ENCODE peak calls at places on chromosomes 16 and 17, in six cellular contexts. E is keratinocyte, K is esophagus squamous epithelium, G is tibial nerve, F is GM12865, V is A549. N is an unnamed sample.

GRCh38 chr16:83980794-83981193 is 12.8 kb downstream of the NECAB2 start:
- DNase-seq in E (no peak), K (no peak), G (no peak), F (no peak), V (no peak), N (no peak)

GRCh38 chr16:10213748-10214147 is 31.5 kb upstream of the GRIN2A start:
- DNase-seq in E (no peak), K (no peak), G (no peak), F (no peak), V (no peak), N (no peak)

GRCh38 chr16:12327971-12328726 is 351.6 kb downstream of the SNX29 start:
- DNase-seq in E (no peak), K (no peak), G (peak), F (no peak), V (no peak), N (no peak)

GRCh38 chr17:66677201-66677981 is 157.5 kb upstream of the CACNG5 start:
- DNase-seq in E (peak), K (no peak), G (no peak), F (no peak), V (no peak), N (peak)

GRCh38 chr17:41437769-41438168 is 3.0 kb downstream of the KRT38 start:
- DNase-seq in E (no peak), K (no peak), G (no peak), F (no peak), V (no peak), N (no peak)

GRCh38 chr16:87580855-87581261 is 21.4 kb upstream of the JPH3 start:
- DNase-seq in E (no peak), K (no peak), G (no peak), F (no peak), V (peak), N (peak)

GRCh38 chr17:30104575-30105339 is 11.9 kb upstream of the NSRP1 start:
- DNase-seq in E (no peak), K (no peak), G (peak), F (peak), V (peak), N (peak)

GRCh38 chr16:68144008-68144407 is 58.8 kb downstream of the NFATC3 start:
- DNase-seq in E (no peak), K (no peak), G (no peak), F (no peak), V (no peak), N (no peak)

GRCh38 chr16:80058236-80058635 is 457.7 kb upstream of the MAF start:
- DNase-seq in E (no peak), K (no peak), G (peak), F (no peak), V (no peak), N (no peak)

GRCh38 chr16:24070851-24071250 is 185.3 kb upstream of the CACNG3 start:
- DNase-seq in E (no peak), K (no peak), G (no peak), F (peak), V (peak), N (peak)

GRCh38 chr16:57092786-57093301 is 461 bp downstream of the CPNE2 start:
- DNase-seq in E (no peak), K (no peak), G (no peak), F (peak), V (no peak), N (no peak)

GRCh38 chr16:57093845-57094564 is 1.6 kb downstream of the CPNE2 start:
- DNase-seq in E (no peak), K (no peak), G (no peak), F (no peak), V (no peak), N (no peak)

GRCh38 chr16:57091990-57092785 is at the start of gene CPNE2:
- DNase-seq in E (no peak), K (no peak), G (no peak), F (peak), V (peak), N (peak)

GRCh38 chr16:57089406-57089805 is 3.0 kb upstream of the CPNE2 start:
- DNase-seq in E (no peak), K (no peak), G (no peak), F (no peak), V (no peak), N (no peak)

DNA sequence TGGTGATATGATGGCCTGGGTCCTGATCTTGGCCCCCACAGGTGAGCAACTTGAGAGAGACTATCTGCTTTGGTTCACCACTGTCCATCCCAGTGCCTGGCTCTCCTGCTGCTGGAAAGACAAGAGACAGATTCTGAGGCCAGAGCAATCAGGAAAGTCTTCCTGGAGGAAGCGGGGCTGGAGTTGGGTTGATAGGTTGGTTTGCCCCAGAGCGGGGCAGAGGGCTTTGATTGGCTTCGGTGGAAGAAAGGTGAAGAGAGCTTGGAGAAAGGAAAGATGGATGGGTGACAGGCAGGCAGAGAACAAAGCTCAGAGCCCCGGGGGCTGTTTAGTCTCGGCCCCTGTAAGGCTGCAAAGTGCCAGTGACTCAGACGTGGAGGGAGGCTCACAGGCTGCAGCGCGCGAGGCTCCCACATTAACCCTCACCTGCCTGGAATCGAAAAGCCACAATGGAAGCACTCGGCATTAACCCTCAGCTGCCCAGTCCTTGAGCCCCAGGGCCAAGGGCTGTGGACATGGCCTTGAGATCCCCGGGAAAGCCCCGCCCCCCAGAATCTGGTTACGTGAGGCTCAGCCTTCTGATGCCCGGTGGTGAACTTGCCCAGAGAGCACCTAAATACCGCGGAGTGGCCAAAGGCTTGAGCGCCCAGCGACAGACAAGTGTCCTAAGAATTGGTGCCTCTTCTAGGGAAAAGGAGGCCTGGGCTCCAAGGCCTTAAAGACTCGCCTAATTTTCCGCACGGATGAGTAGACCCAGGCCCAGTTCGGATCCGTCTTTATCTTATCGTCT is 988 bp upstream of the CPNE2 start:
- DNase-seq in E (no peak), K (no peak), G (peak), F (no peak), V (peak), N (peak)
- H3K4me3 ChIP-seq in E (peak), K (peak), G (peak), F (peak), V (peak), N (peak)

GRCh38 chr16:55056585-55057520 is 126.2 kb downstream of the IRX5 start:
- DNase-seq in E (no peak), K (no peak), G (no peak), F (no peak), V (peak), N (no peak)
- TF ChIP-seq CTCF in E (no peak), K (no peak), G (no peak), F (no peak), V (no peak), N (no peak)

GRCh38 chr16:17469011-17469741 is 1.6 kb downstream of the XYLT1 start:
- DNase-seq in E (no peak), K (no peak), G (no peak), F (no peak), V (no peak), N (peak)
- H3K4me3 ChIP-seq in E (peak), K (peak), G (peak), F (peak), V (no peak), N (peak)

GRCh38 chr16:1345087-1345486 is 6.6 kb downstream of the TSR3 start:
- DNase-seq in E (no peak), K (no peak), G (no peak), F (no peak), V (no peak), N (no peak)

GRCh38 chr16:1347962-1348361 is 3.7 kb downstream of the TSR3 start:
- DNase-seq in E (no peak), K (no peak), G (no peak), F (no peak), V (no peak), N (no peak)

GRCh38 chr16:1345651-1346421 is 5.8 kb downstream of the TSR3 start:
- DNase-seq in E (no peak), K (no peak), G (no peak), F (no peak), V (no peak), N (no peak)

GRCh38 chr16:1347286-1347855 is 4.3 kb downstream of the TSR3 start:
- DNase-seq in E (no peak), K (no peak), G (no peak), F (no peak), V (no peak), N (no peak)

GRCh38 chr16:1346422-1347285 is 5.0 kb downstream of the TSR3 start:
- DNase-seq in E (no peak), K (no peak), G (no peak), F (no peak), V (peak), N (no peak)
- TF ChIP-seq CTCF in E (peak), K (no peak), G (no peak), F (no peak), V (peak), N (peak)

GRCh38 chr17:77426676-77427386 is 286.1 kb downstream of the SEC14L1 start:
- DNase-seq in E (no peak), K (no peak), G (no peak), F (no peak), V (no peak), N (no peak)

GRCh38 chr17:77428020-77428781 is 287.4 kb downstream of the SEC14L1 start:
- DNase-seq in E (no peak), K (no peak), G (no peak), F (no peak), V (no peak), N (no peak)

GRCh38 chr17:77424585-77425344 is 284.0 kb downstream of the SEC14L1 start:
- DNase-seq in E (no peak), K (no peak), G (peak), F (no peak), V (peak), N (peak)

GRCh38 chr17:77427471-77427991 is 286.8 kb downstream of the SEC14L1 start:
- DNase-seq in E (no peak), K (no peak), G (no peak), F (no peak), V (peak), N (peak)

GRCh38 chr17:77425791-77426641 is 285.2 kb downstream of the SEC14L1 start:
- DNase-seq in E (no peak), K (no peak), G (no peak), F (no peak), V (peak), N (peak)
- H3K4me3 ChIP-seq in E (no peak), K (no peak), G (no peak), F (no peak), V (peak), N (peak)

GRCh38 chr17:51487947-51488346 is 227.6 kb downstream of the UTP18 start:
- DNase-seq in E (no peak), K (no peak), G (no peak), F (peak), V (peak), N (no peak)
- TF ChIP-seq CTCF in E (peak), K (no peak), G (no peak), F (peak), V (no peak), N (no peak)

DNA sequence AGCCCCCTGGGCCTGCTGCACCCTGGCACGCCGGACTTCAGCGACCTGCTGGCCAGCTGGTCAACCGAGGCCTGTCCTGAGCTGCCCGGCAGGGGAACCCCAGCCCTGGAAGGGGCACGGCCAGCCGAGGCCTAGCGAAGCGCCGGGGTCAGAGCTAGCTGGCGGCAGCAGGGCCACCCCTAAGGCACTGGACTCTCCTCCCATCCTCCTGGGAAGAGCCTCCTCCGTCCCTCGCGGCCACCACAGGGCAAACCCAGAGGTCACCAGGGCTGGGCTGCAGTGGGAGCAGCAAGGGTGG is 2.3 kb downstream of the PERCC1 start:
- DNase-seq in E (no peak), K (no peak), G (no peak), F (no peak), V (no peak), N (no peak)
- H3K4me3 ChIP-seq in E (no peak), K (no peak), G (no peak), F (no peak), V (no peak), N (no peak)

GRCh38 chr17:13365331-13365730 is 236.4 kb downstream of the HS3ST3A1 start:
- DNase-seq in E (no peak), K (no peak), G (no peak), F (no peak), V (no peak), N (no peak)
- TF ChIP-seq CTCF in E (no peak), K (no peak), G (no peak), F (no peak), V (no peak), N (no peak)

N was measured in choroid plexus epithelial cell.